ENCODE peak calls at places on chromosomes 13 and 19, in six cellular contexts. Y, Z, F, H, V and Q are unnamed samples.

GRCh38 chr13:29808264-29808663 is 42.2 kb downstream of the UBL3 start:
- DNase-seq in H (no peak), V (no peak), Y (no peak), F (no peak), Z (no peak), Q (no peak)

GRCh38 chr13:93388701-93389100 is 162.1 kb downstream of the GPC6 start:
- DNase-seq in H (no peak), Z (no peak), F (peak), Y (peak), V (no peak), Q (no peak)

GRCh38 chr13:112771139-112771876 is 81.5 kb downstream of the ATP11A start:
- DNase-seq in Y (no peak), Z (no peak), V (no peak), H (no peak), F (no peak), Q (no peak)

GRCh38 chr19:16078759-16079707 is 2.7 kb downstream of the TPM4 start:
- DNase-seq in H (no peak), Y (peak), V (peak), F (peak), Z (no peak), Q (no peak)

GRCh38 chr13:30743319-30744055 is 8.1 kb downstream of the ALOX5AP start:
- DNase-seq in F (peak), Y (peak), H (no peak), V (peak), Z (no peak), Q (no peak)

GRCh38 chr13:33739254-33739653 is 78.7 kb upstream of the RFC3 start:
- DNase-seq in Y (no peak), Z (no peak), H (no peak), F (no peak), V (no peak), Q (no peak)

GRCh38 chr13:54965881-54966280 is 1937.3 kb downstream of the OLFM4 start:
- DNase-seq in V (peak), H (no peak), Z (no peak), F (peak), Y (no peak), Q (no peak)

GRCh38 chr13:75316427-75316826 is 165.5 kb downstream of the TBC1D4 start:
- DNase-seq in Y (peak), H (no peak), Z (no peak), F (peak), V (no peak), Q (no peak)

GRCh38 chr19:16888629-16889371 is at the start of gene F2RL3:
- DNase-seq in V (peak), H (no peak), F (peak), Z (no peak), Y (peak), Q (no peak)

DNA sequence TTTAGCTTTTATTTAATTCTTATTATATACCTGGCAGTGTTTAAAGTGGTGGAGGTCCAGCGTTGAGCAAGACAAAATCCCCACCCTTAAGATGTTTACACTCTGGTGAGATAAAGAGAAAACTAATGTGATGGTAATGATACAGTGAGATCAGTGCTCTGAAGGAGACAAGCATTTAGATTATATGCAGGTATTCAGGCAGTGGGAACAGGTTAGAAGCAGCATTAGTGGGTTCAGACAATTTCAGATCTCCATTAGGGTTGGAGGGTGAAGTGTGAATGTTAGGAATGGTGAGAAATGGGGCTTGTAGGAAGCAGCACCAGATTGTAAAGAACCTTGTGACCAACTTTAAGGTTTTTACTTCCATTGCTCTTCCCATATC is 39.0 kb downstream of the PIBF1 start:
- DNase-seq in F (no peak), Z (no peak), H (no peak), V (no peak), Y (no peak), Q (no peak)
- H3K14ac ChIP-seq in F (no peak), Z (no peak), H (no peak), V (no peak), Y (no peak), Q (no peak)

DNA sequence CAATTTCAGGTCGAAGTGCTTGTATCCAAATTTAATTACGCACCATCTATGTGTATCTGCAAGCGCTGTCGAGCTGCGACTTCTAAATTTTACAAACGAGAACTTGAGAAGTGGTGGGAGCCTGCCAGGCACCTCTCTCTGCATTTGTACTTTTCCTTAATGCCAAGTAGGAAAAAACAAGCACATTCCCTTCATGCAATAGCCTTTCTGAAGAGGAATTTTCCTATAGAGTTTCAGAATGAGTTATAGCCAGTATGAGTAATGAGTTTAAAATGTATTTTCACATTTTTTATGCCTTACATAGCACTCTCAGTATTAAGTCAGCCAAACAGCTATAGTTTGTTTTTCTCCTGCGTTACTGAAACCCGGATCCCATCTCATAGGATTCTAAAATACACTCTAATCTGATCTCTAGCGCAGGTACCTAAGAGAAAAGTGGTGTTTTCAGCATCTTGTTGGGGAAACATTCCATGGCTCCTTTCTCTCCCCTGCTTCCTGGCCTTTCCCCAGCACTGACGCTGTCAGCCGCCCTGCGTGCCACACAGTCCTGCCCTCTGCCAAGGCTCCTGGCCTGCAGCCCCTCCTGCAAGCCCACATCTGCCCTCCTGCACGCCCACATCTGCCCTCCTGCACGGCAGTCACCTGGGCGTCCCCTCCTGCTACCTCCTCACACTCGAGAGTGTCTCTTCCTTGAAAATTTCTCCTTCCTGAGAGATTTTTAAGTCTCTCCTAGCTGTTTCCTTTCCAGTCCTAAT is 526.9 kb downstream of the MYO16 start:
- DNase-seq in V (peak), Z (no peak), F (peak), Y (peak), H (no peak), Q (no peak)
- H3K27ac ChIP-seq in V (peak), Z (no peak), F (peak), Y (peak), H (no peak), Q (no peak)

GRCh38 chr19:32471811-32472210 is 66.2 kb downstream of the DPY19L3 start:
- DNase-seq in Y (no peak), V (no peak), F (no peak), Z (no peak), H (no peak), Q (no peak)
- H3K14ac ChIP-seq in Y (no peak), V (no peak), F (no peak), Z (no peak), H (no peak), Q (no peak)

GRCh38 chr13:45337803-45338202 is 3.2 kb downstream of the TPT1 start:
- DNase-seq in Z (no peak), V (no peak), F (no peak), H (no peak), Y (no peak), Q (no peak)
- H3K27ac ChIP-seq in Z (no peak), V (no peak), F (no peak), H (no peak), Y (no peak), Q (no peak)

DNA sequence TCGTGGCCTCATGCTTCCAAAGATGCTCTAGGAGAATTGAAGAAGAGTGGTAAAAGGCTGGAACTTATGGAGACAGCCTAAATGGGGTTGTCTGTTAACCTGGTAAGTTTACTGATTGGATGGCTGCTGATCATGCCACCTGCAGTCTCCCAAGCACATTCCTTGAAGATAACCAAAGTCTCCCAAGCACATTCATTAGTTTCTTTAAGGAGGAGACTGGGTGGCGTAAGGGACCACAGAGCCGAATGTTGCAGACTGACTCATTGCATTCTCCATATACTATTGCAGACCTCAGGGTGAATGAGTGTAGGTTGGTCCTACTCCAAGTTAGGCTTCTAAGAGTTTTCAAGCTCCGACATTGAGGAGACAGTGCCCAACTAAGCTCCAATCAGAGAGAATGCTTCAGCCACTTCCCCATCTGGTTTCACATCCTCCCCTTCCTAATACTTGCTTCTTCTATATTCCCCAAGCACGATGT is at the start of gene IGFL3:
- DNase-seq in H (no peak), F (no peak), Y (peak), V (peak), Z (no peak), Q (no peak)
- H3K14ac ChIP-seq in H (no peak), F (no peak), Y (no peak), V (no peak), Z (no peak), Q (no peak)

GRCh38 chr19:723247-723646 is 14.5 kb downstream of the PALM start:
- DNase-seq in Z (no peak), Y (no peak), F (no peak), H (no peak), V (no peak), Q (no peak)
- H3K27ac ChIP-seq in Z (no peak), Y (no peak), F (no peak), H (no peak), V (no peak), Q (no peak)

DNA sequence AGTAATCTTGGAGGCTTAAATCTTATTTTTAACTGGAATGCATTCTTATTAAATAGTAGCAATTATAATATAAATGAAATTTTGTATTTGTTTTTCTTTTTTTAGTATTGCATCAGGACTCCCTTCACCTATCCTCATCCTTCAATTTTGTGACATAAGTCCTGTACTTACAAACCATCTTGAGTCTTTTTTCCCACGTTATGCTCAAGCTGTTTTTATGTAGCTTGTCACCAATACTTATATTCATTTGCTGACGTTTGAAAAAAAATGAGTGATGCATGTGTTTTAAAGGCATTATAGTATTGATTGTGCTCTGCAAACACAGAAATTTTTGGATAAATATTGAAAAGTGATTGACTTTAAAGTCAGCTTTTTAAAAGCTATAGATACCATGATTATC is 888 bp downstream of the GPR18 start:
- DNase-seq in Z (no peak), F (no peak), Y (no peak), H (no peak), V (no peak), Q (no peak)
- H3K14ac ChIP-seq in Z (no peak), F (no peak), Y (no peak), H (no peak), V (no peak), Q (no peak)

DNA sequence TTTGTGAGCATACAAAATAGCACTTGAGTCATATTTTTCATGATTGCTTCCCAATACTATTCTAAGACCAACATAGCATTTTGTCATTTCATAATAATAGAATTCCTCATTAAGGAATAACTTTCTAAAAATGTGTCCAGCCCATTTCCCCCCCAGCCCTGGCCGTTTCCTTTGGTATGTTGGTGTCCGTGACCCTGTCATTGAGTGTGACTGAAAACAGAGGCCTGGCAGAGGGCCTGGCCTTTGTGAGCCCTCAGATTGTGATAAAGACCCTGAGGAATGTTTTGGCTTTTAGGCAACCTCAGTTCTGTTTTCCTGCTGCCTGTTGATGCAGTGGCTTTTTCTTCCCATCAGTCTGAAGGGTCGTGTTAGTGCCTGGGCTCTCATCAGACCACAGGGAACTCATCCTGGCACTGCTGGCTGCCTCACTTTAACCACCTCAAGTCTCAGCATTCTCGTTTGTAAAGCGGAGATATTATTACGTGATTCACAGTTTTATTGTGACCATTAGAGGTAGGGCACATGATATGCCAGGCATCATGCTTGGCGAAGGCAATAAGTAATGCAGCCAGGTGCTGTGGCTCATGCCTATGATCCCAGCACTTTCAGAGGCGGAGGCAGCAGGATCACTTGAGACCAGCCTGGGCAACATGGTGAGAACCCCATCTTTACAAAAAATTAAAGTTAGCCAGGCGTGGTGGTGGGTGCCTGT is 13.8 kb downstream of the SPINT2 start:
- DNase-seq in Z (no peak), Y (peak), F (peak), H (no peak), V (peak), Q (no peak)
- H3K27ac ChIP-seq in Z (no peak), Y (peak), F (peak), H (no peak), V (peak), Q (no peak)